ENCODE peak calls at places on chromosomes 6 and 20, in four cellular contexts. T, N, H and K are unnamed samples.
A peak's percentile ranks its signal among the peaks of the same experiment; 100 is the strongest.

GRCh38 chr20:2693286-2693995 is 861 bp downstream of the EBF4 start:
- DNase-seq in T (peak; percentile 43), N (no peak), H (peak; percentile 34), K (no peak)

GRCh38 chr6:52162940-52163908 is 23.0 kb upstream of the IL17A start:
- DNase-seq in T (no peak), N (no peak), H (peak; percentile 24), K (no peak)

GRCh38 chr6:154245542-154245941 is 111.1 kb downstream of the IPCEF1 start:
- DNase-seq in T (no peak), N (no peak), H (no peak), K (no peak)

GRCh38 chr6:8013763-8014162 is 50.4 kb downstream of the BLOC1S5 start:
- DNase-seq in T (no peak), N (no peak), H (no peak), K (no peak)

GRCh38 chr20:49765846-49766541 is 46.6 kb upstream of the SLC9A8 start:
- DNase-seq in T (no peak), N (no peak), H (no peak), K (no peak)

GRCh38 chr6:41469951-41470340 is 76.2 kb upstream of the FOXP4 start:
- DNase-seq in T (peak; percentile 73), N (no peak), H (no peak), K (no peak)

GRCh38 chr6:153879826-153880225 is 159.2 kb upstream of the OPRM1 start:
- DNase-seq in T (no peak), N (no peak), H (no peak), K (no peak)

GRCh38 chr20:33526769-33527168 is 36.9 kb downstream of the CBFA2T2 start:
- DNase-seq in T (no peak), N (no peak), H (no peak), K (no peak)

GRCh38 chr20:62319346-62319909 is 16.6 kb downstream of the ADRM1 start:
- DNase-seq in T (no peak), N (no peak), H (no peak), K (no peak)

GRCh38 chr6:70375166-70375565 is 38.1 kb upstream of the FAM135A start:
- DNase-seq in T (no peak), N (no peak), H (peak; percentile 31), K (no peak)

GRCh38 chr6:73854998-73855718 is 159.2 kb downstream of the CD109 start:
- DNase-seq in T (no peak), N (no peak), H (peak; percentile 52), K (peak; percentile 58)

GRCh38 chr20:37729452-37729851 is 35.6 kb downstream of the CTNNBL1 start:
- DNase-seq in T (no peak), N (no peak), H (no peak), K (no peak)

GRCh38 chr6:163756079-163756478 is 341.6 kb downstream of the QKI start:
- DNase-seq in T (no peak), N (no peak), H (no peak), K (no peak)

GRCh38 chr6:157990321-157991066 is 8.8 kb downstream of the SYNJ2 start:
- DNase-seq in T (peak; percentile 47), N (no peak), H (no peak), K (no peak)

GRCh38 chr6:6758915-6759654 is 170.6 kb downstream of the LY86 start:
- DNase-seq in T (peak; percentile 82), N (no peak), H (peak; percentile 44), K (peak; percentile 37)

GRCh38 chr6:18350728-18351127 is 36.4 kb upstream of the RNF144B start:
- DNase-seq in T (no peak), N (no peak), H (no peak), K (no peak)

GRCh38 chr6:47106721-47107197 is 64.6 kb upstream of the ADGRF1 start:
- DNase-seq in T (peak; percentile 86), N (no peak), H (no peak), K (no peak)

GRCh38 chr6:32178547-32179440 is 589 bp downstream of the RNF5 start:
- DNase-seq in T (peak; percentile 51), N (no peak), H (no peak), K (no peak)

GRCh38 chr6:169277619-169278018 is 24.0 kb upstream of the THBS2 start:
- DNase-seq in T (no peak), N (no peak), H (no peak), K (no peak)

GRCh38 chr20:38932457-38933120 is 6.4 kb downstream of the FAM83D start:
- DNase-seq in T (no peak), N (no peak), H (peak; percentile 37), K (no peak)

GRCh38 chr6:151069641-151070040 is 170.1 kb upstream of the AKAP12 start:
- DNase-seq in T (no peak), N (no peak), H (no peak), K (no peak)

GRCh38 chr6:14454467-14454763 is 336.8 kb downstream of the CD83 start:
- DNase-seq in T (no peak), N (no peak), H (no peak), K (no peak)

GRCh38 chr6:156866181-156866862 is 89.1 kb downstream of the ARID1B start:
- DNase-seq in T (no peak), N (no peak), H (peak; percentile 83), K (no peak)

GRCh38 chr20:41275181-41275793 is 42.2 kb downstream of the ZHX3 start:
- DNase-seq in T (no peak), N (no peak), H (peak; percentile 46), K (no peak)

GRCh38 chr20:51420111-51420510 is 122.4 kb downstream of the NFATC2 start:
- DNase-seq in T (no peak), N (no peak), H (peak; percentile 41), K (no peak)

GRCh38 chr20:46243707-46244628 is 64.3 kb downstream of the CDH22 start:
- DNase-seq in T (no peak), N (no peak), H (peak; percentile 67), K (no peak)

GRCh38 chr6:28357036-28357435 is 7.3 kb downstream of the ZKSCAN3 start:
- DNase-seq in T (no peak), N (no peak), H (no peak), K (no peak)

GRCh38 chr6:3282461-3283236 is 23.9 kb downstream of the PSMG4 start:
- DNase-seq in T (no peak), N (no peak), H (no peak), K (no peak)

GRCh38 chr20:39825950-39826349 is 863.1 kb downstream of the MAFB start:
- DNase-seq in T (no peak), N (no peak), H (peak; percentile 14), K (no peak)

GRCh38 chr20:46715292-46715756 is 5.9 kb downstream of the SLC2A10 start:
- DNase-seq in T (peak; percentile 85), N (no peak), H (no peak), K (no peak)